ENCODE peak calls at places on chromosomes 6 and 20, in four cellular contexts. V, K, N and B are unnamed samples.

GRCh38 chr20:45833030-45833882 is at the start of gene SNX21:
- DNase-seq in N (peak), V (peak), K (peak), B (peak)

GRCh38 chr6:93418448-93419303 is 683 bp downstream of the EPHA7 start:
- DNase-seq in K (no peak), N (no peak), V (peak), B (peak)

GRCh38 chr6:3442444-3443220 is 14.2 kb downstream of the SLC22A23 start:
- DNase-seq in N (peak), V (peak), K (no peak), B (no peak)

GRCh38 chr6:38078671-38079070 is 259.1 kb downstream of the ZFAND3 start:
- DNase-seq in N (peak), V (no peak), K (peak), B (no peak)

GRCh38 chr20:15378151-15378550 is 1040.7 kb upstream of the FLRT3 start:
- DNase-seq in V (peak), N (no peak), K (no peak), B (no peak)

GRCh38 chr20:1888796-1889463 is 6.3 kb upstream of the SIRPA start:
- DNase-seq in V (peak), N (peak), K (peak), B (no peak)

GRCh38 chr20:61426361-61426760 is 174.3 kb downstream of the CDH4 start:
- DNase-seq in V (no peak), N (no peak), K (no peak), B (no peak)

GRCh38 chr6:37137201-37137880 is 32.6 kb upstream of the PIM1 start:
- DNase-seq in N (peak), V (peak), K (peak), B (peak)

GRCh38 chr20:6411651-6412050 is 288.8 kb upstream of the FERMT1 start:
- DNase-seq in V (no peak), N (no peak), K (no peak), B (no peak)

GRCh38 chr6:21312118-21312517 is 281.4 kb upstream of the SOX4 start:
- DNase-seq in V (no peak), K (no peak), N (no peak), B (no peak)

GRCh38 chr6:44051516-44051915 is 75.7 kb downstream of the MRPL14 start:
- DNase-seq in V (no peak), K (no peak), N (peak), B (no peak)

GRCh38 chr6:81683928-81684327 is 68.6 kb downstream of the TENT5A start:
- DNase-seq in K (no peak), N (peak), V (no peak), B (no peak)

GRCh38 chr6:109121411-109121810 is 26.1 kb downstream of the CEP57L1 start:
- DNase-seq in V (no peak), N (no peak), K (no peak), B (no peak)

GRCh38 chr20:371755-372542 is 8.6 kb upstream of the TRIB3 start:
- DNase-seq in N (peak), V (peak), K (peak), B (peak)

GRCh38 chr20:37179671-37180524 is 550 bp upstream of the MROH8 start:
- DNase-seq in N (peak), V (peak), K (peak), B (no peak)

GRCh38 chr20:10591956-10592521 is 81.8 kb downstream of the JAG1 start:
- DNase-seq in K (no peak), V (no peak), N (peak), B (no peak)

GRCh38 chr6:137724495-137725211 is 142.4 kb upstream of the TNFAIP3 start:
- DNase-seq in K (no peak), V (no peak), N (no peak), B (no peak)

GRCh38 chr6:27040244-27041042 is 207.1 kb upstream of the PRSS16 start:
- DNase-seq in V (peak), K (peak), N (no peak), B (no peak)

GRCh38 chr6:16337280-16337975 is 99.0 kb downstream of the GMPR start:
- DNase-seq in K (no peak), N (peak), V (no peak), B (peak)

GRCh38 chr6:35054106-35054742 is 86.9 kb downstream of the TCP11 start:
- DNase-seq in V (no peak), K (no peak), N (peak), B (no peak)

GRCh38 chr6:35051997-35052583 is 89.0 kb downstream of the TCP11 start:
- DNase-seq in N (no peak), V (no peak), K (peak), B (no peak)

GRCh38 chr6:35054743-35055130 is 86.4 kb downstream of the TCP11 start:
- DNase-seq in V (no peak), N (no peak), K (no peak), B (no peak)

GRCh38 chr6:35052694-35053565 is 88.2 kb downstream of the TCP11 start:
- DNase-seq in V (no peak), K (no peak), N (peak), B (peak)

DNA sequence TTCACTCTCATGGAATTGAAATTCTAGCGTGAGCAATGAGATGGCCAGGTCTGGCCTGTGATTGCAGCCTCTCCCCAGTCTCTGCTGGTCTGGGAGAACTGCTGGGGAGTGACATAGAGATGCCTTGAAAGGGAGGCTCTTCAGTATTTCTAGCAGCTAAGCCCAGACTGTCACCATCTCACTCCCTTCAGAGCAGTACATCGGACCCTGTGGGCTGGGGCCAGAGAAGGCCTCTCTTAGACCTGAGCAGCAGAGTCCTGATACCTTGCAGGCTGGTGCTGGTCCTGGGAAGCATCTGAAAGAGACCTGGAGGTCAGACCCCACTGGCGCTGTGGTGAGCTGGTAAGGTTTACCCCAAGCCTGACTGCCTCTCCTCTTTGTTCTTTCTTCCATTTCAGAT is 87.4 kb downstream of the TCP11 start:
- DNase-seq in N (no peak), K (no peak), V (no peak), B (no peak)
- H3K9ac ChIP-seq in N (no peak), K (no peak), V (no peak), B (no peak)

DNA sequence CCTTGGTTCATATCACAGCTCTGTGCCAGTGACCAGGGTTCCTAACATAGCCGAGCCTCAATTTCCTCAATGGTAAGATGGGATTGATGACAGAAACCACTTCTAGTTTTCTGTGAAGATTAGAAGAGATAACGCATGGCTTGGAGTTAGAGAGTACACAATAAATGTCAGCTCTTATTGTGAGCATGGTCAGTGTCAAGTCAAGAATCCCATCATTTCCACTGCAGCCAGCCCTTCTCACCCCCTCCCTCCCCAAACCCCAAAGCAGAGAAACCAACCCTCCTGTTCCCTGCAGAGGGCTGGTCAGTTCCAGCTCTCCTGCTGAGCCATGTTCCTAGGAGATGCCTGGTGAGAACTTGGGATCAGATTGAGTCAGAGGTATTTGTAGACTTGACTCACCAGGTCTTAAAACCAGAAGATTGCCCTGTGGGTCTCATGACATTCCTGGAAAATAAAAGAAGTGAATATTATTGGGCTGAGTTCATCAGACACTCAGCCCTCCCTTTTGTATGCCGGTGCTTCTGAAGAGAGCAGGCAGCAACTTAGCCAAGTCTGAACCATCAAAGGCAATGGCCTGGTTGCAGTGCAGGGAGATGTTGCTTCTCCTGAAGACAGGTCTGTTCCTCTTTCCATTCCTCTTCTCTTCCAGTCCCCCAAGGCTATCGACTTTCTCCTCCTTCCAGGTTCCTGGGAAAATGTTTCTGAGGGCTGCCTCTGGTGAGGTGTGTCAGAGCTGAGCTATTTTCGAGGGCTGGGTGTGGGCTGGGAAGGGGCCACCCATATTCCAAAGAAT is 278.1 kb upstream of the SUPT3H start:
- DNase-seq in V (peak), N (peak), K (no peak), B (no peak)
- H3K9ac ChIP-seq in V (no peak), N (peak), K (no peak), B (no peak)

GRCh38 chr6:15033850-15034203 is 212.0 kb upstream of the JARID2 start:
- DNase-seq in K (no peak), N (no peak), V (peak), B (no peak)

GRCh38 chr6:15037253-15037652 is 208.6 kb upstream of the JARID2 start:
- DNase-seq in K (no peak), V (no peak), N (no peak), B (no peak)

GRCh38 chr6:15036690-15037245 is 209.1 kb upstream of the JARID2 start:
- DNase-seq in N (no peak), K (peak), V (peak), B (no peak)

GRCh38 chr6:15039136-15039535 is 206.7 kb upstream of the JARID2 start:
- DNase-seq in N (no peak), V (no peak), K (no peak), B (no peak)

DNA sequence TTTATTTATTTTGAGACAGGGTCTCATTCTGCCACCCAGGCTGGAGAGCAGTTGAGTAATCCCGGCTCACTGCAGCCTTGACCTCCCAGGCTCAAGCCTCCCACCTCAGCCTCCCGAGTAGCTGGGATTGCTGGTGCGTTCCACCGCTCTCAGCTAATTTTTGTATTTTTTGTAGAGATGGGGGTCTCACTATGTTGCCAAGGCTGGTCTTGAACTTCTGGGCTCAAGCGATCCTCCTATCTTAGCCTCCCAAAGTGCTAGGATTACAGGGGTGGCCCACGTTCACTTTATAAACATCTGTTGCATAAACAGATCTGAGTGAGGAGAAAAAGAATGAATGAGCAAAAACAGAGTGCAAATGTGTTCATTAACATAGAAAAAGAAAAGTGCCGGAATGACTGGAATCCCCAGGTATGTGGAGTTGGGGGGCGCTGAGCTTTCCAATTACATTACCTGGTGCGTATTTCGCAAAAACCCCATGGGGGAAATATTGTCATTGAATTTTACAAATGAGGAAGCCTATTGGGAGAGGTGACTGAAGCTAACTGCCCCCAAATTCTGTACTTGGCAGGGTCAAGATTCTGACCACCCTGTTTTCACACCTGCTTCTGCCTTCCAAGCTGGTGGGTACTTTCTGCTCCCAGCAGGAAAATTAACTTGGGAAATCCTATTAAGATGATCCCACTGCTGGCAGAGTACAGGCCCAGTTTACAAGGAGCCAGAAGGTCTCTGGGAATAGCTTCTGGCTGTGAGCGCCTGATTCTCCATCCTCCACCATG is 207.7 kb upstream of the JARID2 start:
- DNase-seq in N (no peak), K (no peak), V (no peak), B (no peak)
- H3K9ac ChIP-seq in N (no peak), K (no peak), V (no peak), B (no peak)

GRCh38 chr20:51750770-51751388 is 17.3 kb downstream of the ATP9A start:
- DNase-seq in V (no peak), N (no peak), K (no peak), B (no peak)
- H3K9ac ChIP-seq in V (no peak), N (no peak), K (peak), B (peak)